ENCODE peak calls at places on chromosomes 5 and 9, in eight cellular contexts. One of them, this sample, is unnamed.
A peak's percentile ranks its signal among the peaks of the same experiment; 100 is the strongest.

GRCh38 chr9:79975471-79976316 is 403.9 kb downstream of the TLE4 start:
- DNase-seq in astrocyte of the hippocampus: peak; percentile 26
- DNase-seq in fibroblast of lung: no peak
- DNase-seq in EH: no peak
- DNase-seq in AG04450: no peak
- DNase-seq in Right ventricle myocardium superior: no peak
- DNase-seq in stimulated activated CD8-positive, alpha-beta memory T cell treated with anti-CD3 and anti-CD28 coated beads, Interleukin-12 subunit alpha, Interleukin-12 subunit beta, amount 100 ng/mL, for 4 hours: no peak
- DNase-seq in ureter: peak; percentile 45
- DNase-seq in this sample: peak; percentile 15

GRCh38 chr5:179827684-179828083 is 7.0 kb downstream of the SQSTM1 start:
- DNase-seq in astrocyte of the hippocampus: peak; percentile 67
- DNase-seq in fibroblast of lung: peak; percentile 49
- DNase-seq in EH: peak; percentile 78
- DNase-seq in AG04450: no peak
- DNase-seq in Right ventricle myocardium superior: peak; percentile 66
- DNase-seq in stimulated activated CD8-positive, alpha-beta memory T cell treated with anti-CD3 and anti-CD28 coated beads, Interleukin-12 subunit alpha, Interleukin-12 subunit beta, amount 100 ng/mL, for 4 hours: no peak
- DNase-seq in ureter: no peak
- DNase-seq in this sample: no peak

GRCh38 chr9:91047529-91047928 is 245.9 kb downstream of the SYK start:
- DNase-seq in astrocyte of the hippocampus: no peak
- DNase-seq in fibroblast of lung: no peak
- DNase-seq in EH: no peak
- DNase-seq in AG04450: no peak
- DNase-seq in Right ventricle myocardium superior: no peak
- DNase-seq in stimulated activated CD8-positive, alpha-beta memory T cell treated with anti-CD3 and anti-CD28 coated beads, Interleukin-12 subunit alpha, Interleukin-12 subunit beta, amount 100 ng/mL, for 4 hours: no peak
- DNase-seq in ureter: no peak
- DNase-seq in this sample: no peak

GRCh38 chr5:111820072-111820471 is 63.1 kb upstream of the NREP start:
- DNase-seq in astrocyte of the hippocampus: no peak
- DNase-seq in fibroblast of lung: no peak
- DNase-seq in EH: no peak
- DNase-seq in AG04450: no peak
- DNase-seq in Right ventricle myocardium superior: no peak
- DNase-seq in stimulated activated CD8-positive, alpha-beta memory T cell treated with anti-CD3 and anti-CD28 coated beads, Interleukin-12 subunit alpha, Interleukin-12 subunit beta, amount 100 ng/mL, for 4 hours: no peak
- DNase-seq in ureter: no peak
- DNase-seq in this sample: no peak

GRCh38 chr9:110655723-110656641 is 12.6 kb upstream of the MUSK start:
- DNase-seq in astrocyte of the hippocampus: no peak
- DNase-seq in fibroblast of lung: no peak
- DNase-seq in EH: peak; percentile 91
- DNase-seq in AG04450: no peak
- DNase-seq in Right ventricle myocardium superior: peak; percentile 43
- DNase-seq in stimulated activated CD8-positive, alpha-beta memory T cell treated with anti-CD3 and anti-CD28 coated beads, Interleukin-12 subunit alpha, Interleukin-12 subunit beta, amount 100 ng/mL, for 4 hours: no peak
- DNase-seq in ureter: peak; percentile 47
- DNase-seq in this sample: no peak

GRCh38 chr5:16773990-16774389 is 157.2 kb upstream of the RETREG1 start:
- DNase-seq in astrocyte of the hippocampus: peak; percentile 26
- DNase-seq in fibroblast of lung: peak; percentile 29
- DNase-seq in EH: peak; percentile 71
- DNase-seq in AG04450: no peak
- DNase-seq in Right ventricle myocardium superior: no peak
- DNase-seq in stimulated activated CD8-positive, alpha-beta memory T cell treated with anti-CD3 and anti-CD28 coated beads, Interleukin-12 subunit alpha, Interleukin-12 subunit beta, amount 100 ng/mL, for 4 hours: no peak
- DNase-seq in ureter: no peak
- DNase-seq in this sample: no peak

GRCh38 chr5:39194466-39195136 is 24.8 kb downstream of the FYB1 start:
- DNase-seq in astrocyte of the hippocampus: peak; percentile 14
- DNase-seq in fibroblast of lung: peak; percentile 68
- DNase-seq in EH: peak; percentile 89
- DNase-seq in AG04450: peak; percentile 46
- DNase-seq in Right ventricle myocardium superior: no peak
- DNase-seq in stimulated activated CD8-positive, alpha-beta memory T cell treated with anti-CD3 and anti-CD28 coated beads, Interleukin-12 subunit alpha, Interleukin-12 subunit beta, amount 100 ng/mL, for 4 hours: no peak
- DNase-seq in ureter: no peak
- DNase-seq in this sample: no peak

GRCh38 chr5:96794757-96795156 is 13.0 kb downstream of the ERAP1 start:
- DNase-seq in astrocyte of the hippocampus: no peak
- DNase-seq in fibroblast of lung: no peak
- DNase-seq in EH: no peak
- DNase-seq in AG04450: no peak
- DNase-seq in Right ventricle myocardium superior: no peak
- DNase-seq in stimulated activated CD8-positive, alpha-beta memory T cell treated with anti-CD3 and anti-CD28 coated beads, Interleukin-12 subunit alpha, Interleukin-12 subunit beta, amount 100 ng/mL, for 4 hours: peak; percentile 36
- DNase-seq in ureter: no peak
- DNase-seq in this sample: no peak

GRCh38 chr5:79237735-79238560 is 2.0 kb downstream of the JMY start:
- DNase-seq in astrocyte of the hippocampus: peak; percentile 8
- DNase-seq in fibroblast of lung: no peak
- DNase-seq in EH: no peak
- DNase-seq in AG04450: no peak
- DNase-seq in Right ventricle myocardium superior: no peak
- DNase-seq in stimulated activated CD8-positive, alpha-beta memory T cell treated with anti-CD3 and anti-CD28 coated beads, Interleukin-12 subunit alpha, Interleukin-12 subunit beta, amount 100 ng/mL, for 4 hours: no peak
- DNase-seq in ureter: no peak
- DNase-seq in this sample: no peak

GRCh38 chr9:99059074-99059894 is 45.6 kb upstream of the TGFBR1 start:
- DNase-seq in astrocyte of the hippocampus: no peak
- DNase-seq in fibroblast of lung: no peak
- DNase-seq in EH: peak; percentile 54
- DNase-seq in AG04450: no peak
- DNase-seq in Right ventricle myocardium superior: no peak
- DNase-seq in stimulated activated CD8-positive, alpha-beta memory T cell treated with anti-CD3 and anti-CD28 coated beads, Interleukin-12 subunit alpha, Interleukin-12 subunit beta, amount 100 ng/mL, for 4 hours: no peak
- DNase-seq in ureter: no peak
- DNase-seq in this sample: no peak

GRCh38 chr5:138366556-138367382 is 14.3 kb downstream of the KDM3B start:
- DNase-seq in astrocyte of the hippocampus: no peak
- DNase-seq in fibroblast of lung: no peak
- DNase-seq in EH: no peak
- DNase-seq in AG04450: no peak
- DNase-seq in Right ventricle myocardium superior: no peak
- DNase-seq in stimulated activated CD8-positive, alpha-beta memory T cell treated with anti-CD3 and anti-CD28 coated beads, Interleukin-12 subunit alpha, Interleukin-12 subunit beta, amount 100 ng/mL, for 4 hours: no peak
- DNase-seq in ureter: no peak
- DNase-seq in this sample: no peak

GRCh38 chr5:144598451-144599068 is 427.9 kb downstream of the KCTD16 start:
- DNase-seq in astrocyte of the hippocampus: peak; percentile 34
- DNase-seq in fibroblast of lung: no peak
- DNase-seq in EH: peak; percentile 13
- DNase-seq in AG04450: no peak
- DNase-seq in Right ventricle myocardium superior: no peak
- DNase-seq in stimulated activated CD8-positive, alpha-beta memory T cell treated with anti-CD3 and anti-CD28 coated beads, Interleukin-12 subunit alpha, Interleukin-12 subunit beta, amount 100 ng/mL, for 4 hours: no peak
- DNase-seq in ureter: no peak
- DNase-seq in this sample: no peak

GRCh38 chr9:16575142-16575877 is 295.2 kb downstream of the BNC2 start:
- DNase-seq in astrocyte of the hippocampus: peak; percentile 15
- DNase-seq in fibroblast of lung: no peak
- DNase-seq in EH: peak; percentile 35
- DNase-seq in AG04450: no peak
- DNase-seq in Right ventricle myocardium superior: no peak
- DNase-seq in stimulated activated CD8-positive, alpha-beta memory T cell treated with anti-CD3 and anti-CD28 coated beads, Interleukin-12 subunit alpha, Interleukin-12 subunit beta, amount 100 ng/mL, for 4 hours: no peak
- DNase-seq in ureter: no peak
- DNase-seq in this sample: no peak

GRCh38 chr5:97874491-97874890 is 691.4 kb upstream of the RIOK2 start:
- DNase-seq in astrocyte of the hippocampus: no peak
- DNase-seq in fibroblast of lung: no peak
- DNase-seq in EH: peak; percentile 75
- DNase-seq in AG04450: no peak
- DNase-seq in Right ventricle myocardium superior: no peak
- DNase-seq in stimulated activated CD8-positive, alpha-beta memory T cell treated with anti-CD3 and anti-CD28 coated beads, Interleukin-12 subunit alpha, Interleukin-12 subunit beta, amount 100 ng/mL, for 4 hours: no peak
- DNase-seq in ureter: no peak
- DNase-seq in this sample: no peak

GRCh38 chr5:80097516-80097915 is 62.4 kb downstream of the THBS4 start:
- DNase-seq in astrocyte of the hippocampus: peak; percentile 41
- DNase-seq in fibroblast of lung: peak; percentile 11
- DNase-seq in EH: no peak
- DNase-seq in AG04450: no peak
- DNase-seq in Right ventricle myocardium superior: no peak
- DNase-seq in stimulated activated CD8-positive, alpha-beta memory T cell treated with anti-CD3 and anti-CD28 coated beads, Interleukin-12 subunit alpha, Interleukin-12 subunit beta, amount 100 ng/mL, for 4 hours: no peak
- DNase-seq in ureter: no peak
- DNase-seq in this sample: no peak

GRCh38 chr9:120609636-120610035 is 29.7 kb upstream of the CDK5RAP2 start:
- DNase-seq in astrocyte of the hippocampus: no peak
- DNase-seq in fibroblast of lung: peak; percentile 51
- DNase-seq in EH: peak; percentile 29
- DNase-seq in AG04450: no peak
- DNase-seq in Right ventricle myocardium superior: no peak
- DNase-seq in stimulated activated CD8-positive, alpha-beta memory T cell treated with anti-CD3 and anti-CD28 coated beads, Interleukin-12 subunit alpha, Interleukin-12 subunit beta, amount 100 ng/mL, for 4 hours: no peak
- DNase-seq in ureter: no peak
- DNase-seq in this sample: no peak

GRCh38 chr9:2158729-2159128 is 143.6 kb downstream of the SMARCA2 start:
- DNase-seq in astrocyte of the hippocampus: peak; percentile 14
- DNase-seq in fibroblast of lung: no peak
- DNase-seq in EH: no peak
- DNase-seq in AG04450: no peak
- DNase-seq in Right ventricle myocardium superior: no peak
- DNase-seq in stimulated activated CD8-positive, alpha-beta memory T cell treated with anti-CD3 and anti-CD28 coated beads, Interleukin-12 subunit alpha, Interleukin-12 subunit beta, amount 100 ng/mL, for 4 hours: no peak
- DNase-seq in ureter: no peak
- DNase-seq in this sample: no peak

GRCh38 chr5:80255425-80255751 is 460 bp downstream of the SERINC5 start:
- DNase-seq in astrocyte of the hippocampus: peak; percentile 79
- DNase-seq in fibroblast of lung: peak; percentile 68
- DNase-seq in EH: peak; percentile 70
- DNase-seq in AG04450: no peak
- DNase-seq in Right ventricle myocardium superior: peak; percentile 82
- DNase-seq in stimulated activated CD8-positive, alpha-beta memory T cell treated with anti-CD3 and anti-CD28 coated beads, Interleukin-12 subunit alpha, Interleukin-12 subunit beta, amount 100 ng/mL, for 4 hours: no peak
- DNase-seq in ureter: peak; percentile 60
- DNase-seq in this sample: no peak

This sample was measured in smooth muscle cell of the brain vasculature.